ENCODE peak calls at places on chromosomes 13 and 19, in nine cellular contexts. R, Z, T, Q, O, H, E, U and W are unnamed samples.
A peak's percentile ranks its signal among the peaks of the same experiment; 100 is the strongest.

GRCh38 chr13:91292630-91293221 is 54.8 kb upstream of the MIR17HG start:
- DNase-seq in R (no peak), Z (no peak), T (no peak), Q (no peak), O (no peak), H (no peak), E (no peak), U (no peak), W (no peak)

GRCh38 chr13:58946274-58946673 is 1217.5 kb downstream of the DIAPH3 start:
- DNase-seq in R (no peak), Z (no peak), T (peak; percentile 2), Q (no peak), O (no peak), H (no peak), E (peak; percentile 5), U (no peak), W (no peak)

GRCh38 chr19:400976-401835 is 7.7 kb downstream of the C2CD4C start:
- DNase-seq in R (no peak), Z (no peak), T (no peak), Q (no peak), O (no peak), H (no peak), E (no peak), U (no peak), W (peak; percentile 1)

GRCh38 chr13:24223341-24224231 is 63.1 kb downstream of the SPATA13 start:
- DNase-seq in R (no peak), Z (no peak), T (peak; percentile 80), Q (no peak), O (no peak), H (no peak), E (no peak), U (no peak), W (no peak)

GRCh38 chr13:27808866-27809546 is 16.7 kb downstream of the GSX1 start:
- DNase-seq in R (no peak), Z (no peak), T (no peak), Q (no peak), O (no peak), H (no peak), E (no peak), U (no peak), W (no peak)

GRCh38 chr13:114155923-114156883 is 22.9 kb upstream of the CFAP97D2 start:
- DNase-seq in R (no peak), Z (no peak), T (no peak), Q (no peak), O (no peak), H (no peak), E (no peak), U (no peak), W (no peak)

GRCh38 chr19:3782330-3782729 is 3.9 kb downstream of the MATK start:
- DNase-seq in R (no peak), Z (no peak), T (no peak), Q (no peak), O (no peak), H (no peak), E (no peak), U (no peak), W (no peak)

GRCh38 chr13:106159295-106160195 is 375.9 kb downstream of the EFNB2 start:
- DNase-seq in R (no peak), Z (no peak), T (no peak), Q (no peak), O (no peak), H (no peak), E (no peak), U (no peak), W (no peak)

GRCh38 chr13:105956891-105957290 is 578.6 kb downstream of the EFNB2 start:
- DNase-seq in R (no peak), Z (no peak), T (no peak), Q (no peak), O (no peak), H (no peak), E (no peak), U (no peak), W (no peak)

GRCh38 chr13:87129602-87130300 is 541.4 kb upstream of the SLITRK5 start:
- DNase-seq in R (no peak), Z (no peak), T (no peak), Q (no peak), O (no peak), H (peak; percentile 4), E (peak; percentile 35), U (no peak), W (no peak)

GRCh38 chr19:28555317-28555716 is 657.6 kb downstream of the UQCRFS1 start:
- DNase-seq in R (no peak), Z (no peak), T (no peak), Q (no peak), O (no peak), H (no peak), E (no peak), U (no peak), W (no peak)

GRCh38 chr19:18987456-18987855 is 45.9 kb downstream of the SUGP2 start:
- DNase-seq in R (no peak), Z (no peak), T (no peak), Q (no peak), O (no peak), H (no peak), E (no peak), U (no peak), W (no peak)

GRCh38 chr13:100694722-100695644 is 20.4 kb upstream of the TMTC4 start:
- DNase-seq in R (no peak), Z (peak; percentile 83), T (no peak), Q (no peak), O (peak; percentile 45), H (peak; percentile 93), E (peak; percentile 80), U (no peak), W (no peak)

GRCh38 chr13:86946734-86947133 is 724.4 kb upstream of the SLITRK5 start:
- DNase-seq in R (no peak), Z (no peak), T (no peak), Q (no peak), O (no peak), H (no peak), E (no peak), U (no peak), W (no peak)

GRCh38 chr19:3983936-3984583 is 1.2 kb downstream of the EEF2 start:
- DNase-seq in R (no peak), Z (peak; percentile 82), T (peak; percentile 71), Q (no peak), O (peak; percentile 54), H (peak; percentile 55), E (peak; percentile 33), U (no peak), W (no peak)

GRCh38 chr19:4694211-4694987 is 24.3 kb upstream of the MYDGF start:
- DNase-seq in R (no peak), Z (peak; percentile 66), T (no peak), Q (no peak), O (peak; percentile 73), H (peak; percentile 91), E (peak; percentile 98), U (peak; percentile 88), W (peak; percentile 57)

GRCh38 chr19:13017306-13018036 is 22.2 kb downstream of the NFIX start:
- DNase-seq in R (no peak), Z (no peak), T (no peak), Q (no peak), O (no peak), H (no peak), E (no peak), U (no peak), W (no peak)

GRCh38 chr19:13014921-13015280 is 19.6 kb downstream of the NFIX start:
- DNase-seq in R (no peak), Z (no peak), T (no peak), Q (no peak), O (no peak), H (no peak), E (no peak), U (no peak), W (no peak)

GRCh38 chr19:13015361-13016231 is 20.3 kb downstream of the NFIX start:
- DNase-seq in R (no peak), Z (no peak), T (no peak), Q (no peak), O (no peak), H (peak; percentile 40), E (no peak), U (no peak), W (no peak)

GRCh38 chr19:13016628-13017305 is 21.5 kb downstream of the NFIX start:
- DNase-seq in R (no peak), Z (no peak), T (no peak), Q (no peak), O (no peak), H (no peak), E (no peak), U (no peak), W (no peak)

DNA sequence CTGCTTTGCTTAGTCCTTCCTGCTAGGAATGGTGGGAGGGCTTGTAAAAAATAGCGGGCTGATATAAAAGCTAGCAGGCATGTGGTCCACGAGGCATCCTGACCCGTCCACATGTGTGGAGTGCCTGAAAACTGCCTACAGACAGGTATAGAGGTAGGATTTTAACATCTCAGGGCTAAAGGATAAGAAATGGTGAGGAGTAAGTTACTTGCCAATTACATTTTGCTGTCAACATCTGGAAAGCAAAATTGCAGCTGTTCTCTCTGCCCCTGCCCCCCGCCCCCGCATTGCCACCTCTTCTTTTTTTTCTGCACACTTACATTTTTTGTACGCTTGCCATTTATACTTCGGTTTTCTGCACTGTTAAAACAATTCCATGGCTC is 21.0 kb downstream of the NFIX start:
- DNase-seq in R (no peak), Z (no peak), T (no peak), Q (no peak), O (no peak), H (no peak), E (no peak), U (no peak), W (no peak)
- H3K4me3 ChIP-seq in R (no peak overlapping the region), Z (no peak overlapping the region), T (no peak overlapping the region), Q (peak overlapping the region; percentile 69), O (peak overlapping the region; percentile 24), H (no peak overlapping the region), E (no peak overlapping the region), U (peak overlapping the region; percentile 24), W (peak overlapping the region; percentile 52)

GRCh38 chr19:11453468-11454341 is 18.3 kb downstream of the PRKCSH start:
- DNase-seq in R (no peak), Z (no peak), T (peak; percentile 71), Q (no peak), O (no peak), H (no peak), E (no peak), U (no peak), W (no peak)
- H3K4me3 ChIP-seq in R (no peak overlapping the region), Z (peak overlapping the region; percentile 11), T (peak overlapping the region; percentile 97), Q (no peak overlapping the region), O (no peak overlapping the region), H (no peak overlapping the region), E (no peak overlapping the region), U (no peak overlapping the region), W (no peak overlapping the region)

DNA sequence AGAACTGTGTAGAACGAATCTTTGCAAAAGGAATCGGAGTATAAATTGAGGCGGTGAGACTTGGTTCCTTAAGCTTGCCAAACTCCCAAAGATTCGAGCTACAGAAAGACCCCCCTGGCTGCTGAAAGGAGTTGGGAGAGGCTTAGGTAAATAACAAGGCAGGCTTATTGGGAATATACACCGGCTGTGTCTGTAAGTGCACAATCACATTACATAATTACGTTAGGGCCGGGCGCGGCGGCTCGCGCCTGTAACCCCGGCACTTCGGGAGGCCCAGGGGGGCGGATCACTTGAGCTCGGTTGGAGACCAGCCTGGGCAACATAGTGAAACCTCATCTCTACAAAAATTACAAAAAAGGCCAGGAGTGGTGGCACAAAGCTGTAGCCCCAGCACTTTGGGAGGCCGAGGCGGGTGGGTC is 12.2 kb downstream of the TMEM160 start:
- DNase-seq in R (no peak), Z (no peak), T (no peak), Q (no peak), O (no peak), H (no peak), E (no peak), U (no peak), W (no peak)
- H3K4me3 ChIP-seq in R (peak overlapping the region; percentile 69), Z (peak overlapping the region; percentile 1), T (peak overlapping the region; percentile 55), Q (peak overlapping the region; percentile 75), O (peak overlapping the region; percentile 52), H (peak overlapping the region; percentile 56), E (peak overlapping the region; percentile 46), U (peak overlapping the region; percentile 43), W (peak overlapping the region; percentile 62)

GRCh38 chr13:97043302-97043701 is 49.0 kb upstream of the OXGR1 start:
- DNase-seq in R (no peak), Z (no peak), T (no peak), Q (no peak), O (no peak), H (peak; percentile 85), E (peak; percentile 86), U (no peak), W (no peak)
- H3K4me3 ChIP-seq in R (no peak overlapping the region), Z (no peak overlapping the region), T (no peak overlapping the region), Q (no peak overlapping the region), O (no peak overlapping the region), H (no peak overlapping the region), E (no peak overlapping the region), U (no peak overlapping the region), W (no peak overlapping the region)